ENCODE peak calls at places on chromosomes 13 and 19, in nine cellular contexts. V is caudate nucleus, B is KG1, F is HuH-7, I is NCI-H1092, N is astrocyte, Q is mesendoderm, C is B cell, G is HuH-7.5. E is an unnamed sample.

GRCh38 chr13:40095695-40096356 is 440.4 kb downstream of the COG6 start:
- DNase-seq in N (no peak), Q (no peak), F (no peak), C (no peak), G (no peak), B (no peak), V (no peak), I (no peak), E (no peak)

GRCh38 chr19:42277821-42278809 is 9.1 kb downstream of the CIC start:
- DNase-seq in C (no peak), N (no peak), G (no peak), I (no peak), V (no peak), F (no peak), Q (no peak), B (no peak), E (no peak)

GRCh38 chr19:49056101-49056901 is 1.2 kb downstream of the CGB7 start:
- DNase-seq in N (peak; percentile 35), Q (peak; percentile 66), C (peak; percentile 48), V (no peak), B (no peak), I (no peak), G (peak; percentile 96), F (peak; percentile 95), E (no peak)

GRCh38 chr13:20425819-20426219 is 99.8 kb downstream of the CRYL1 start:
- DNase-seq in G (no peak), V (no peak), F (no peak), N (no peak), I (no peak), B (no peak), C (no peak), Q (peak; percentile 51), E (no peak)

GRCh38 chr13:110012102-110012739 is 225.8 kb upstream of the IRS2 start:
- DNase-seq in G (no peak), V (no peak), I (no peak), N (peak; percentile 100), F (no peak), C (no peak), Q (no peak), B (no peak), E (no peak)

GRCh38 chr19:13788991-13789390 is 6.3 kb upstream of the ZSWIM4 start:
- DNase-seq in B (peak; percentile 15), I (no peak), C (no peak), Q (no peak), V (no peak), N (peak; percentile 91), F (no peak), G (no peak), E (no peak)

GRCh38 chr19:45527731-45528130 is 20.5 kb downstream of the VASP start:
- DNase-seq in I (no peak), C (no peak), N (no peak), V (no peak), B (no peak), Q (peak; percentile 54), G (no peak), F (no peak), E (no peak)

GRCh38 chr19:39389621-39390414 is 1.1 kb downstream of the PAF1 start:
- DNase-seq in V (no peak), N (no peak), G (no peak), Q (no peak), C (no peak), F (no peak), B (no peak), I (no peak), E (no peak)

GRCh38 chr13:114145256-114145655 is 12.8 kb upstream of the RASA3 start:
- DNase-seq in Q (no peak), G (no peak), I (peak; percentile 13), V (no peak), F (no peak), C (no peak), B (no peak), N (no peak), E (no peak)

GRCh38 chr19:1873524-1874473 is 10.4 kb upstream of the KLF16 start:
- DNase-seq in C (no peak), B (no peak), I (no peak), F (no peak), G (no peak), Q (no peak), N (no peak), V (peak; percentile 71), E (peak; percentile 32)

GRCh38 chr13:20728579-20729300 is 25.2 kb downstream of the IL17D start:
- DNase-seq in B (no peak), F (no peak), G (no peak), N (no peak), V (no peak), C (no peak), I (no peak), Q (no peak), E (no peak)

GRCh38 chr19:49766938-49767315 is at the start of gene AP2A1:
- DNase-seq in C (no peak), F (no peak), G (no peak), N (no peak), V (no peak), B (peak; percentile 67), Q (no peak), I (no peak), E (no peak)

GRCh38 chr13:73141292-73141771 is 82.5 kb downstream of the KLF5 start:
- DNase-seq in I (peak; percentile 62), G (peak; percentile 22), F (no peak), B (no peak), C (no peak), N (peak; percentile 57), Q (no peak), V (no peak), E (no peak)

GRCh38 chr13:29435125-29435911 is 160.2 kb downstream of the SLC7A1 start:
- DNase-seq in V (no peak), I (no peak), B (no peak), C (no peak), N (peak; percentile 95), F (no peak), Q (no peak), G (no peak), E (no peak)

GRCh38 chr13:112616586-112617381 is 28.8 kb upstream of the TUBGCP3 start:
- DNase-seq in V (no peak), N (peak; percentile 9), G (peak; percentile 52), I (no peak), B (no peak), C (no peak), Q (peak; percentile 75), F (peak; percentile 63), E (no peak)

GRCh38 chr13:100721885-100722512 is 47.4 kb upstream of the TMTC4 start:
- DNase-seq in Q (peak; percentile 61), N (peak; percentile 7), G (peak; percentile 20), F (peak; percentile 23), B (peak; percentile 63), I (peak; percentile 60), V (no peak), C (no peak), E (peak; percentile 5)

GRCh38 chr13:21871919-21872318 is 201.0 kb downstream of the FGF9 start:
- DNase-seq in N (no peak), I (no peak), C (no peak), G (no peak), Q (no peak), B (no peak), F (no peak), V (no peak), E (no peak)

GRCh38 chr13:57137631-57138030 is 3.1 kb upstream of the PRR20A start:
- DNase-seq in V (no peak), C (no peak), Q (no peak), G (peak; percentile 74), N (no peak), I (no peak), F (peak; percentile 74), B (no peak), E (no peak)

GRCh38 chr19:45767881-45768643 is 990 bp downstream of the SIX5 start:
- DNase-seq in C (no peak), N (peak; percentile 65), V (peak; percentile 22), Q (peak; percentile 80), B (no peak), F (peak; percentile 58), G (peak; percentile 68), I (no peak), E (no peak)

GRCh38 chr13:78029891-78030290 is 111.3 kb upstream of the EDNRB start:
- DNase-seq in F (no peak), B (no peak), Q (no peak), I (no peak), C (no peak), G (no peak), N (no peak), V (no peak), E (no peak)

GRCh38 chr13:51844862-51845573 is at the start of gene TMEM272:
- DNase-seq in V (peak; percentile 78), G (peak; percentile 73), C (no peak), N (no peak), I (peak; percentile 54), B (no peak), Q (peak; percentile 67), F (peak; percentile 71), E (no peak)

GRCh38 chr19:49362926-49363264 is 679 bp upstream of the TEAD2 start:
- DNase-seq in F (peak; percentile 42), C (no peak), Q (no peak), N (peak; percentile 47), V (no peak), I (no peak), B (no peak), G (peak; percentile 51), E (no peak)

GRCh38 chr13:40063278-40063698 is 407.8 kb downstream of the COG6 start:
- DNase-seq in C (no peak), I (no peak), F (no peak), V (peak; percentile 22), G (no peak), B (no peak), N (no peak), Q (no peak), E (no peak)

GRCh38 chr19:29665826-29666633 is 769 bp downstream of the PLEKHF1 start:
- DNase-seq in B (no peak), G (no peak), N (peak; percentile 58), C (no peak), V (no peak), I (no peak), F (peak; percentile 34), Q (peak; percentile 79), E (peak; percentile 4)

GRCh38 chr19:38658462-38659306 is 11.2 kb downstream of the ACTN4 start:
- DNase-seq in B (no peak), F (peak; percentile 66), I (peak; percentile 64), G (peak; percentile 71), V (no peak), C (no peak), Q (peak; percentile 78), N (peak; percentile 100), E (peak; percentile 92)

GRCh38 chr13:106513608-106514007 is 21.9 kb downstream of the EFNB2 start:
- DNase-seq in I (no peak), N (no peak), F (no peak), V (no peak), G (no peak), B (no peak), Q (no peak), C (no peak), E (no peak)

GRCh38 chr13:44312898-44313551 is 60.6 kb upstream of the SERP2 start:
- DNase-seq in I (no peak), G (no peak), F (no peak), V (no peak), C (no peak), Q (no peak), B (no peak), N (peak; percentile 97), E (no peak)

GRCh38 chr19:328025-328505 is 16.5 kb downstream of the MIER2 start:
- DNase-seq in V (no peak), C (no peak), G (no peak), F (no peak), B (no peak), Q (no peak), I (no peak), N (no peak), E (no peak)

GRCh38 chr19:34482380-34483250 is 1.1 kb downstream of the WTIP start:
- DNase-seq in F (peak; percentile 57), G (peak; percentile 68), V (no peak), I (no peak), B (no peak), Q (peak; percentile 52), N (peak; percentile 46), C (no peak), E (no peak)

GRCh38 chr19:556611-557382 is 12.9 kb downstream of the GZMM start:
- DNase-seq in G (no peak), V (no peak), I (no peak), B (no peak), C (no peak), Q (no peak), F (no peak), N (no peak), E (no peak)

E was measured in DMS79.